ENCODE peak calls at places on chromosome 7, in six cellular contexts. W is fibroblast of lung, T is mucosa of descending colon, G is cardiac muscle cell, Y is BE2C, S is upper lobe of left lung. D is an unnamed sample.

GRCh38 chr7:144483189-144483588 is 79.7 kb upstream of the NOBOX start:
- DNase-seq in G (no peak), S (no peak), W (no peak), T (no peak), Y (no peak), D (no peak)

GRCh38 chr7:33612434-33612833 is 292.9 kb upstream of the BMPER start:
- DNase-seq in S (no peak), G (no peak), W (no peak), T (no peak), Y (peak; percentile 58), D (no peak)

GRCh38 chr7:35773994-35774393 is 26.9 kb upstream of the SEPTIN7 start:
- DNase-seq in W (no peak), G (no peak), T (no peak), S (no peak), Y (no peak), D (no peak)

GRCh38 chr7:71679480-71679879 is 547.5 kb downstream of the GALNT17 start:
- DNase-seq in T (no peak), Y (no peak), S (no peak), W (no peak), G (no peak), D (no peak)

GRCh38 chr7:29146888-29147609 is 712 bp upstream of the CPVL start:
- DNase-seq in G (no peak), S (no peak), W (peak; percentile 8), Y (no peak), T (no peak), D (peak; percentile 38)

GRCh38 chr7:41404375-41405074 is 298.4 kb downstream of the INHBA start:
- DNase-seq in T (no peak), G (no peak), W (no peak), S (no peak), Y (no peak), D (no peak)

GRCh38 chr7:129225206-129225930 is 538 bp downstream of the AHCYL2 start:
- DNase-seq in Y (peak; percentile 50), T (peak; percentile 80), G (peak; percentile 42), S (peak; percentile 59), W (peak; percentile 48), D (peak; percentile 69)

GRCh38 chr7:129041142-129041928 is 13.6 kb downstream of the TNPO3 start:
- DNase-seq in Y (no peak), W (peak; percentile 2), T (no peak), S (no peak), G (no peak), D (no peak)

GRCh38 chr7:90720970-90721768 is 125.0 kb downstream of the CDK14 start:
- DNase-seq in S (no peak), T (no peak), G (peak; percentile 89), Y (no peak), W (peak; percentile 79), D (peak; percentile 91)

GRCh38 chr7:30093351-30094019 is 41.3 kb upstream of the MTURN start:
- DNase-seq in Y (no peak), S (no peak), T (no peak), W (peak; percentile 76), G (peak; percentile 63), D (no peak)

GRCh38 chr7:47514818-47515217 is 67.1 kb downstream of the TNS3 start:
- DNase-seq in Y (no peak), G (peak; percentile 62), T (no peak), W (peak; percentile 57), S (no peak), D (no peak)

GRCh38 chr7:132495931-132496330 is 80.3 kb downstream of the PLXNA4 start:
- DNase-seq in S (no peak), T (no peak), W (no peak), Y (no peak), G (peak; percentile 30), D (no peak)

GRCh38 chr7:34823650-34824258 is 165.7 kb downstream of the NPSR1 start:
- DNase-seq in Y (peak; percentile 63), G (peak; percentile 64), S (peak; percentile 34), W (peak; percentile 42), T (no peak), D (peak; percentile 54)

GRCh38 chr7:92997719-92998118 is 120.1 kb downstream of the SAMD9 start:
- DNase-seq in Y (no peak), S (no peak), W (no peak), G (no peak), T (no peak), D (no peak)

GRCh38 chr7:1886361-1887064 is 216.4 kb downstream of the ELFN1 start:
- DNase-seq in S (no peak), G (no peak), T (no peak), W (no peak), Y (no peak), D (no peak)

GRCh38 chr7:76077435-76077834 is 29.5 kb downstream of the MDH2 start:
- DNase-seq in S (no peak), W (peak; percentile 42), G (no peak), Y (no peak), T (no peak), D (no peak)

GRCh38 chr7:45889367-45890067 is 1.2 kb downstream of the IGFBP1 start:
- DNase-seq in G (no peak), T (no peak), W (no peak), Y (no peak), S (no peak), D (no peak)

GRCh38 chr7:131733604-131734003 is 177.2 kb upstream of the PODXL start:
- DNase-seq in G (no peak), S (no peak), T (no peak), Y (no peak), W (no peak), D (no peak)

DNA sequence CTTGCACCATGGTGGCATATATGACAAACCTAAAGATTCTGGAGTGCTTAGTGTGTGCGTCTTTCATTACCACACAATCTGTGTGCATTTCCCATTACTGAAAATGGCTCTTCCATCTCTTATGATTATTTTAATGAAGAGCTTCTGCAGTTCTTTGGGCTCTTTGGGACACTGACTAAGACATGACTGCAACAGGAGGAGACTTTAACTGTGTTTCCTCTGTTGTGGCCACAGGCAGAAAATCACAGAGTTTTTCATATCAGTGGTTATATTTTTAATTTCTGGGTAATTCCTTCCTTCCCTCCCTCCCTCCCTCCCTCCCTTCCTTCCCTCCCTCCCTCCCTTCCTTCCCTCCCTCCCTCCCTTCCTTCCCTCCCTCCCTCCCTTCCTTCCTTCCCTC is 58.1 kb downstream of the WNT2 start:
- DNase-seq in Y (no peak), S (no peak), T (no peak), G (no peak), W (no peak), D (no peak)
- H3K4me3 ChIP-seq in Y (no peak overlapping the region), S (no peak overlapping the region), T (no peak overlapping the region), G (no peak overlapping the region), W (no peak overlapping the region), D (no peak overlapping the region)

GRCh38 chr7:139094596-139094995 is 14.9 kb downstream of the ZC3HAV1 start:
- DNase-seq in W (no peak), Y (no peak), T (no peak), S (no peak), G (no peak), D (no peak)

GRCh38 chr7:139089118-139089517 is 20.4 kb downstream of the ZC3HAV1 start:
- DNase-seq in W (no peak), T (no peak), S (no peak), Y (no peak), G (no peak), D (no peak)

GRCh38 chr7:139092090-139092796 is 17.3 kb downstream of the ZC3HAV1 start:
- DNase-seq in G (no peak), T (no peak), Y (no peak), S (no peak), W (no peak), D (no peak)

GRCh38 chr7:139094030-139094429 is 15.5 kb downstream of the ZC3HAV1 start:
- DNase-seq in T (no peak), S (no peak), W (no peak), G (no peak), Y (no peak), D (no peak)

GRCh38 chr7:139091677-139091996 is 17.9 kb downstream of the ZC3HAV1 start:
- DNase-seq in Y (no peak), S (no peak), G (no peak), T (no peak), W (no peak), D (no peak)
- H3K9me3 ChIP-seq in Y (no peaks in the 10 kb centered on the region), S (no peaks in the 10 kb centered on the region), G (no peaks in the 10 kb centered on the region), T (no peaks in the 10 kb centered on the region), W (no peaks in the 10 kb centered on the region), D (no peaks in the 10 kb centered on the region)

GRCh38 chr7:123437447-123437995 is 96.9 kb downstream of the IQUB start:
- DNase-seq in W (no peak), S (no peak), T (no peak), G (no peak), Y (no peak), D (no peak)
- TF ChIP-seq CTCF in W (no peak), S (no peak), T (no peak), G (no peak), Y (no peak), D (no peak)

GRCh38 chr7:117015258-117016184 is 62.2 kb downstream of the ST7 start:
- DNase-seq in T (no peak), G (no peak), Y (no peak), W (no peak), S (no peak), D (no peak)
- H3K4me3 ChIP-seq in T (no peak overlapping the region), G (peak overlapping the region; percentile 73), Y (peak overlapping the region; percentile 68), W (no peak overlapping the region), S (peak overlapping the region; percentile 11), D (no peak overlapping the region)

GRCh38 chr7:19982841-19983835 is 209.7 kb upstream of the TMEM196 start:
- DNase-seq in S (no peak), Y (peak; percentile 67), T (no peak), G (peak; percentile 82), W (peak; percentile 77), D (peak; percentile 53)

GRCh38 chr7:19991936-19992335 is 218.5 kb upstream of the TMEM196 start:
- DNase-seq in T (no peak), S (no peak), W (peak; percentile 19), Y (no peak), G (no peak), D (no peak)

GRCh38 chr7:19984231-19984632 is 210.8 kb upstream of the TMEM196 start:
- DNase-seq in S (no peak), G (no peak), Y (peak; percentile 33), T (no peak), W (no peak), D (no peak)

GRCh38 chr7:19989906-19990305 is 216.5 kb upstream of the TMEM196 start:
- DNase-seq in G (no peak), T (no peak), S (no peak), W (no peak), Y (no peak), D (no peak)

DNA sequence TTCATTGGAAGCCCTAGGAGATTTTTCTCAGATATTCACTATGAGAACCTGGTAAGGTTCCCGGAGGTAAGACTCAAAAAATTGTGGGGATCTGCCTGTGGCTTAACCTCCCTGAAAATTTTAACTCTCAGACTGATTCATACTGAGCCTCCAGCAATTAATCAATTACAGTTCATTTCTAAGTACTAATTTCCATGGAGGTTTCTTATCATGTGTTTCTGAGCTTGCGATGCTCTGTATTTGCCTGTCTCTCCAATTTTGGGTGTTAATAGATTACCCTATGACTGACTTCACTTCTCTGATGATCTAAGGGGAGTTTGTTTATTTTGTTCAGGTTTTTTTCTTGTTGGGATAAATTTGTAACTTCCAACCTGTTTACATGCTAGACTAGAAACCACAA is 215.4 kb upstream of the TMEM196 start:
- DNase-seq in Y (no peak), S (no peak), G (no peak), T (no peak), W (no peak), D (no peak)
- H3K9me3 ChIP-seq in Y (no peaks in the 10 kb centered on the region), S (no peaks in the 10 kb centered on the region), G (no peaks in the 10 kb centered on the region), T (no peaks in the 10 kb centered on the region), W (no peaks in the 10 kb centered on the region), D (no peaks in the 10 kb centered on the region)

GRCh38 chr7:23072043-23072442 is 33.5 kb upstream of the KLHL7 start:
- DNase-seq in Y (no peak), T (no peak), W (peak; percentile 13), S (no peak), G (peak; percentile 50), D (peak; percentile 33)
- TF ChIP-seq CTCF in Y (no peak), T (no peak), W (peak; percentile 40), S (no peak), G (peak; percentile 32), D (peak; percentile 38)